ENCODE peak calls at places on chromosomes 13 and 19, in eight cellular contexts. U, S, R, A, Q, I, E and X are unnamed samples.

GRCh38 chr13:71864094-71864980 is 2.7 kb downstream of the DACH1 start:
- DNase-seq in U (no peak), S (peak), R (no peak), A (peak), Q (peak), I (no peak), E (no peak), X (peak)

GRCh38 chr19:7932276-7932929 is 6.5 kb upstream of the CTXN1 start:
- DNase-seq in U (no peak), S (no peak), R (no peak), A (no peak), Q (no peak), I (no peak), E (no peak), X (no peak)

GRCh38 chr13:77389617-77389984 is 62.7 kb upstream of the MYCBP2 start:
- DNase-seq in U (no peak), S (no peak), R (no peak), A (no peak), Q (no peak), I (no peak), E (no peak), X (no peak)

GRCh38 chr19:35006342-35006998 is 6.3 kb downstream of the GRAMD1A start:
- DNase-seq in U (no peak), S (peak), R (no peak), A (no peak), Q (no peak), I (peak), E (no peak), X (peak)

GRCh38 chr19:14111486-14111885 is 6.1 kb downstream of the PRKACA start:
- DNase-seq in U (no peak), S (no peak), R (no peak), A (no peak), Q (no peak), I (no peak), E (no peak), X (no peak)

GRCh38 chr19:3330047-3330446 is 36.3 kb upstream of the NFIC start:
- DNase-seq in U (no peak), S (no peak), R (no peak), A (no peak), Q (no peak), I (no peak), E (no peak), X (no peak)

GRCh38 chr13:78762825-78763224 is 103.9 kb upstream of the OBI1 start:
- DNase-seq in U (no peak), S (no peak), R (no peak), A (no peak), Q (no peak), I (no peak), E (no peak), X (no peak)

GRCh38 chr19:778910-779653 is 18.2 kb upstream of the PTBP1 start:
- DNase-seq in U (peak), S (no peak), R (no peak), A (peak), Q (no peak), I (peak), E (no peak), X (peak)

GRCh38 chr19:56837892-56838679 is 2.4 kb downstream of the PEG3 start:
- DNase-seq in U (peak), S (peak), R (no peak), A (peak), Q (no peak), I (peak), E (no peak), X (no peak)

GRCh38 chr19:40576181-40576584 is 490 bp upstream of the SHKBP1 start:
- DNase-seq in U (no peak), S (peak), R (no peak), A (no peak), Q (peak), I (no peak), E (no peak), X (no peak)

GRCh38 chr13:28376604-28377003 is 118.3 kb downstream of the FLT1 start:
- DNase-seq in U (no peak), S (no peak), R (no peak), A (no peak), Q (no peak), I (no peak), E (no peak), X (no peak)

GRCh38 chr13:111664696-111665095 is 344.3 kb downstream of the TEX29 start:
- DNase-seq in U (no peak), S (no peak), R (no peak), A (no peak), Q (no peak), I (no peak), E (no peak), X (no peak)

GRCh38 chr13:110876592-110876991 is 38.3 kb downstream of the ANKRD10 start:
- DNase-seq in U (no peak), S (no peak), R (no peak), A (no peak), Q (no peak), I (no peak), E (no peak), X (no peak)

GRCh38 chr13:33544308-33544707 is 258.8 kb upstream of the STARD13 start:
- DNase-seq in U (no peak), S (no peak), R (no peak), A (no peak), Q (no peak), I (no peak), E (no peak), X (no peak)

GRCh38 chr19:38734426-38735256 is 9.6 kb downstream of the CAPN12 start:
- DNase-seq in U (peak), S (peak), R (no peak), A (peak), Q (peak), I (no peak), E (peak), X (no peak)

GRCh38 chr19:44796701-44797115 is 12.2 kb upstream of the BCAM start:
- DNase-seq in U (no peak), S (no peak), R (no peak), A (no peak), Q (peak), I (peak), E (no peak), X (peak)

GRCh38 chr19:28556371-28556770 is 656.6 kb downstream of the UQCRFS1 start:
- DNase-seq in U (no peak), S (no peak), R (no peak), A (no peak), Q (no peak), I (no peak), E (no peak), X (no peak)

GRCh38 chr19:17052439-17052838 is 22.8 kb downstream of the HAUS8 start:
- DNase-seq in U (no peak), S (peak), R (no peak), A (no peak), Q (peak), I (peak), E (peak), X (peak)

GRCh38 chr19:7450243-7451223 is 38.3 kb downstream of the PEX11G start:
- DNase-seq in U (no peak), S (no peak), R (peak), A (no peak), Q (peak), I (peak), E (no peak), X (no peak)

GRCh38 chr19:35899547-35900214 is 659 bp downstream of the NFKBID start:
- DNase-seq in U (peak), S (peak), R (peak), A (peak), Q (peak), I (peak), E (peak), X (peak)

GRCh38 chr13:66508153-66508909 is 721.8 kb downstream of the PCDH9 start:
- DNase-seq in U (no peak), S (no peak), R (no peak), A (no peak), Q (no peak), I (peak), E (no peak), X (no peak)

GRCh38 chr19:33418871-33419762 is 45.6 kb downstream of the CEBPG start:
- DNase-seq in U (no peak), S (no peak), R (no peak), A (no peak), Q (no peak), I (no peak), E (no peak), X (no peak)

GRCh38 chr19:29022165-29022564 is 190.8 kb downstream of the UQCRFS1 start:
- DNase-seq in U (no peak), S (no peak), R (no peak), A (no peak), Q (no peak), I (no peak), E (no peak), X (no peak)

GRCh38 chr13:48400820-48401219 is 12.1 kb downstream of the LPAR6 start:
- DNase-seq in U (no peak), S (no peak), R (no peak), A (no peak), Q (no peak), I (peak), E (no peak), X (no peak)

GRCh38 chr19:11435833-11436313 is 438 bp downstream of the PRKCSH start:
- DNase-seq in U (no peak), S (peak), R (no peak), A (no peak), Q (peak), I (peak), E (no peak), X (no peak)

GRCh38 chr19:39174558-39175544 is 21.9 kb upstream of the NCCRP1 start:
- DNase-seq in U (no peak), S (no peak), R (no peak), A (no peak), Q (no peak), I (no peak), E (no peak), X (no peak)